ENCODE peak calls at places on chromosomes 7 and 10, in ten cellular contexts. F is transverse colon, G is gastrocnemius medialis, U is IMR-90, B is endodermal cell, Q is uterus, V is NT2/D1, D is A673, Y is SJSA1, R is GM23248. X is an unnamed sample. For H3K27me3, H3K9me3 and H3K4me1, the result is how much of the 10 kb centered on the place peaks cover.

GRCh38 chr10:15847481-15847880 is 12.8 kb downstream of the MINDY3 start:
- DNase-seq in V (no peak), F (no peak), Q (no peak), R (no peak), G (no peak), D (no peak), U (no peak), Y (no peak), B (no peak), X (no peak)

GRCh38 chr7:27303021-27303420 is 60.4 kb downstream of the EVX1 start:
- DNase-seq in B (no peak), Q (no peak), R (peak), G (peak), Y (no peak), U (no peak), D (no peak), F (no peak), V (no peak), X (no peak)

GRCh38 chr10:69649771-69650550 is 19.9 kb downstream of the FAM241B start:
- DNase-seq in D (no peak), G (no peak), B (peak), U (no peak), V (peak), Y (no peak), R (no peak), Q (no peak), F (no peak), X (no peak)

GRCh38 chr7:47358357-47358756 is 223.6 kb downstream of the TNS3 start:
- DNase-seq in U (no peak), G (no peak), R (no peak), D (no peak), V (no peak), B (no peak), Q (no peak), F (peak), Y (no peak), X (no peak)

GRCh38 chr7:91835191-91836064 is 45.1 kb downstream of the MTERF1 start:
- DNase-seq in V (no peak), F (no peak), G (no peak), D (peak), Y (no peak), R (no peak), Q (no peak), B (no peak), U (no peak), X (no peak)

GRCh38 chr7:55415173-55415778 is 50.1 kb downstream of the LANCL2 start:
- DNase-seq in Q (peak), Y (peak), D (peak), B (peak), V (peak), R (peak), G (peak), F (peak), U (peak), X (peak)

GRCh38 chr10:125451319-125451718 is 231.6 kb downstream of the TEX36 start:
- DNase-seq in G (no peak), F (no peak), Q (no peak), V (no peak), U (no peak), B (no peak), Y (no peak), R (no peak), D (no peak), X (no peak)

GRCh38 chr10:51124852-51125251 is 50.6 kb downstream of the PRKG1 start:
- DNase-seq in F (no peak), R (no peak), Y (no peak), V (no peak), B (no peak), D (no peak), U (no peak), G (no peak), Q (no peak), X (no peak)

GRCh38 chr10:58436071-58436470 is 50.9 kb downstream of the TFAM start:
- DNase-seq in U (no peak), B (no peak), D (peak), G (no peak), V (no peak), Y (peak), R (no peak), F (no peak), Q (no peak), X (peak)

GRCh38 chr10:103533827-103534226 is 40.3 kb downstream of the NEURL1 start:
- DNase-seq in D (no peak), Q (no peak), F (no peak), Y (no peak), G (no peak), R (no peak), V (no peak), B (no peak), U (no peak), X (no peak)

GRCh38 chr7:41006591-41006990 is 696.3 kb downstream of the INHBA start:
- DNase-seq in U (peak), B (no peak), F (no peak), G (no peak), V (no peak), R (peak), Y (no peak), D (no peak), Q (no peak), X (no peak)

GRCh38 chr10:98266647-98267046 is 1.3 kb downstream of the LOXL4 start:
- DNase-seq in G (no peak), R (no peak), U (no peak), F (no peak), Y (no peak), B (no peak), V (no peak), Q (no peak), D (no peak), X (no peak)

GRCh38 chr10:11403116-11403515 is 208.3 kb downstream of the USP6NL start:
- DNase-seq in Y (no peak), R (no peak), B (peak), D (no peak), Q (no peak), G (no peak), V (no peak), U (no peak), F (peak), X (peak)

GRCh38 chr7:106418094-106418493 is 133.3 kb upstream of the NAMPT start:
- DNase-seq in Q (no peak), D (no peak), R (peak), U (peak), V (no peak), G (no peak), F (no peak), Y (no peak), B (no peak), X (no peak)

GRCh38 chr10:46255696-46256355 is 31.0 kb upstream of the ANTXRL start:
- DNase-seq in D (peak), V (peak), Q (peak), R (peak), F (peak), Y (peak), B (peak), U (peak), G (no peak), X (peak)

GRCh38 chr10:119680050-119680449 is 28.9 kb downstream of the BAG3 start:
- DNase-seq in B (no peak), Q (no peak), G (peak), Y (peak), R (peak), F (no peak), U (peak), D (peak), V (no peak), X (no peak)

GRCh38 chr7:159271795-159272194 is 127.1 kb upstream of the VIPR2 start:
- DNase-seq in Y (no peak), V (no peak), G (no peak), Q (no peak), R (no peak), B (no peak), D (no peak), F (no peak), U (no peak), X (no peak)

GRCh38 chr7:11786186-11786585 is 45.8 kb downstream of the THSD7A start:
- DNase-seq in V (peak), U (no peak), R (no peak), F (no peak), D (no peak), G (no peak), Y (no peak), Q (no peak), B (peak), X (no peak)

GRCh38 chr7:107959527-107959898 is 43.4 kb downstream of the LAMB1 start:
- DNase-seq in Y (no peak), Q (no peak), U (no peak), G (no peak), B (no peak), D (no peak), V (no peak), F (no peak), R (no peak), X (no peak)

GRCh38 chr7:20307901-20308300 is 22.8 kb upstream of the ITGB8 start:
- DNase-seq in Q (no peak), Y (no peak), R (no peak), V (peak), G (no peak), U (no peak), B (no peak), D (no peak), F (no peak), X (no peak)

GRCh38 chr7:98671733-98672331 is 54.7 kb downstream of the NPTX2 start:
- DNase-seq in U (no peak), Q (no peak), F (no peak), G (no peak), R (no peak), B (no peak), D (no peak), V (no peak), Y (no peak), X (no peak)
- H3K27me3 ChIP-seq in U (under half), Q (under half), F (under half), G (under half), R (under half), B (under half), D (under half), V (under half), Y (under half), X (under half)

GRCh38 chr7:43678315-43678714 is 51.0 kb downstream of the COA1 start:
- DNase-seq in F (no peak), Q (no peak), B (no peak), D (no peak), Y (no peak), U (no peak), R (no peak), G (no peak), V (no peak), X (no peak)

GRCh38 chr7:43674559-43675436 is 54.5 kb downstream of the COA1 start:
- DNase-seq in Q (no peak), V (no peak), F (no peak), Y (no peak), U (peak), G (no peak), D (peak), R (peak), B (no peak), X (no peak)

GRCh38 chr7:43677864-43678263 is 51.5 kb downstream of the COA1 start:
- DNase-seq in R (no peak), U (no peak), Y (no peak), G (no peak), V (no peak), B (no peak), Q (no peak), F (no peak), D (no peak), X (no peak)

GRCh38 chr7:43680736-43681135 is 48.6 kb downstream of the COA1 start:
- DNase-seq in Q (no peak), R (no peak), G (no peak), D (no peak), V (no peak), U (no peak), F (no peak), B (no peak), Y (no peak), X (no peak)

GRCh38 chr7:43679210-43680068 is 49.9 kb downstream of the COA1 start:
- DNase-seq in B (no peak), U (no peak), G (no peak), Q (no peak), F (no peak), Y (no peak), R (no peak), V (no peak), D (no peak), X (no peak)
- H3K9me3 ChIP-seq in B (under half), U (under half), G (under half), Q (under half), F (under half), Y (under half), R (under half), V (under half), D (under half), X (under half)

DNA sequence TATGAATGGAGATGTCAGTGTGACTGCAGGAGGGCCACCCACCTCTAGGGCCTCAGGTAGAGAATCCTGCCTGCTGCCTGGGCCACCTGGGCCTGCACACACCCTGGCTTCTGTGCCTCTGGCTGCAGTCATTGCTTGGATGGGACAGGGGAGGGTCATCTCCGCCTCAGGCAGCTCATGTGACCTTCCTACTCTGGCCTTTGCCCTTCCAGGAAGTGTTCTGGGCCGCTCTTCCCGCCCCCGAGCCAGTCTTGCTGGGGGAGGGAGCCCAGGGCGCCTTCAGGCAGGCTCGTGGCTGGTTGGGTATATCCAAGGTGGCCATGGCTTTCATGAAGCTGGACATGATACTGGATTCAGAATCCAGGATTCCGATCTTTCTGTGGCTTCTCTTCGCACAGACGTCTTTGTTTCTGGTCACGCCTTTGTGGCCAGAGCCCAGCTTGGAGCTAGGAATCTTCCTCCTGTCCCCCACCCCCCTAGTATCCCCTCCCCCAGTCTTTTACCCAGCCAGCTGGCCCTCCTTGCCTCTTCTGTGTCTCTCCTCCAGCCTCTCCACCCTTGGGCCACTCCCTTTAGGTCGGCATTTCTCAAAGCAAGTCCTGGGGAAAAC is 119.5 kb downstream of the ZMIZ1 start:
- DNase-seq in R (no peak), F (peak), Q (no peak), G (no peak), V (no peak), U (no peak), D (no peak), B (no peak), Y (no peak), X (peak)
- H3K4me1 ChIP-seq in R (half or more), F (under half), Q (under half), G (half or more), V (under half), U (half or more), D (under half), B (under half), Y (half or more), X (under half)

GRCh38 chr7:985915-986741 is 3.1 kb downstream of the CYP2W1 start:
- DNase-seq in D (no peak), V (no peak), U (peak), R (peak), F (no peak), G (no peak), B (no peak), Y (no peak), Q (no peak), X (no peak)
- H3K27me3 ChIP-seq in D (under half), V (under half), U (under half), R (under half), F (under half), G (half or more), B (under half), Y (under half), Q (under half), X (under half)